ENCODE peak calls at places on chromosome 22, in ten cellular contexts. L, Z, O, F, N, H, J, R, E and M are unnamed samples.

GRCh38 chr22:26524870-26525269 is 12.6 kb upstream of the TFIP11 start:
- DNase-seq in L (no peak), Z (no peak), O (no peak), F (no peak), N (no peak), H (no peak), J (no peak), R (no peak), E (no peak), M (no peak)

GRCh38 chr22:49305215-49305965 is 522.3 kb downstream of the BRD1 start:
- DNase-seq in L (peak), Z (peak), O (peak), F (peak), N (peak), H (peak), J (peak), R (no peak), E (no peak), M (peak)

GRCh38 chr22:17496843-17497242 is 66.5 kb upstream of the SLC25A18 start:
- DNase-seq in L (no peak), Z (no peak), O (no peak), F (no peak), N (no peak), H (no peak), J (no peak), R (no peak), E (no peak), M (no peak)

GRCh38 chr22:29713156-29713715 is 6.6 kb upstream of the CABP7 start:
- DNase-seq in L (no peak), Z (no peak), O (no peak), F (no peak), N (no peak), H (no peak), J (no peak), R (no peak), E (no peak), M (no peak)

GRCh38 chr22:43905681-43906080 is 13.9 kb upstream of the PNPLA5 start:
- DNase-seq in L (no peak), Z (no peak), O (no peak), F (no peak), N (no peak), H (no peak), J (no peak), R (no peak), E (no peak), M (no peak)

GRCh38 chr22:33476716-33477115 is 418.5 kb upstream of the SYN3 start:
- DNase-seq in L (peak), Z (no peak), O (no peak), F (peak), N (no peak), H (no peak), J (no peak), R (no peak), E (no peak), M (no peak)

GRCh38 chr22:38311331-38311635 is 6.0 kb downstream of the CSNK1E start:
- DNase-seq in L (no peak), Z (no peak), O (no peak), F (no peak), N (peak), H (no peak), J (peak), R (no peak), E (no peak), M (no peak)

GRCh38 chr22:43401661-43402060 is 10.2 kb upstream of the MPPED1 start:
- DNase-seq in L (no peak), Z (no peak), O (no peak), F (no peak), N (no peak), H (no peak), J (no peak), R (no peak), E (peak), M (no peak)

GRCh38 chr22:32695451-32695891 is 106.0 kb upstream of the TIMP3 start:
- DNase-seq in L (peak), Z (no peak), O (no peak), F (peak), N (peak), H (no peak), J (no peak), R (no peak), E (no peak), M (no peak)

GRCh38 chr22:31334329-31334728 is 11.8 kb downstream of the PATZ1 start:
- DNase-seq in L (no peak), Z (no peak), O (no peak), F (no peak), N (no peak), H (no peak), J (no peak), R (no peak), E (no peak), M (no peak)

GRCh38 chr22:37158963-37159290 is 9.2 kb upstream of the IL2RB start:
- DNase-seq in L (no peak), Z (no peak), O (no peak), F (no peak), N (no peak), H (no peak), J (no peak), R (no peak), E (no peak), M (no peak)

GRCh38 chr22:26610072-26610958 is 7.5 kb downstream of the CRYBB1 start:
- DNase-seq in L (no peak), Z (peak), O (no peak), F (no peak), N (peak), H (no peak), J (peak), R (no peak), E (no peak), M (no peak)

GRCh38 chr22:17085277-17086091 is 684 bp downstream of the IL17RA start:
- DNase-seq in L (peak), Z (peak), O (peak), F (no peak), N (no peak), H (no peak), J (no peak), R (peak), E (peak), M (no peak)

GRCh38 chr22:37496651-37497599 is 10.7 kb upstream of the MFNG start:
- DNase-seq in L (no peak), Z (no peak), O (no peak), F (peak), N (peak), H (no peak), J (no peak), R (no peak), E (no peak), M (no peak)

GRCh38 chr22:38422615-38423511 is 32.1 kb downstream of the KCNJ4 start:
- DNase-seq in L (no peak), Z (no peak), O (no peak), F (no peak), N (no peak), H (no peak), J (no peak), R (no peak), E (peak), M (no peak)

GRCh38 chr22:44462246-44463015 is 35.6 kb downstream of the RTL6 start:
- DNase-seq in L (no peak), Z (no peak), O (no peak), F (no peak), N (peak), H (no peak), J (no peak), R (no peak), E (peak), M (no peak)

GRCh38 chr22:46201059-46201757 is 48.9 kb downstream of the CDPF1 start:
- DNase-seq in L (peak), Z (no peak), O (no peak), F (no peak), N (no peak), H (no peak), J (no peak), R (no peak), E (no peak), M (no peak)

GRCh38 chr22:41048791-41049717 is 43.3 kb upstream of the EP300 start:
- DNase-seq in L (peak), Z (no peak), O (peak), F (no peak), N (peak), H (peak), J (peak), R (peak), E (peak), M (peak)

GRCh38 chr22:46044718-46045458 is 67.9 kb upstream of the WNT7B start:
- DNase-seq in L (peak), Z (no peak), O (no peak), F (no peak), N (peak), H (no peak), J (no peak), R (no peak), E (peak), M (no peak)

GRCh38 chr22:49439373-49439772 is 388.3 kb downstream of the BRD1 start:
- DNase-seq in L (no peak), Z (no peak), O (no peak), F (no peak), N (no peak), H (no peak), J (no peak), R (no peak), E (peak), M (no peak)

GRCh38 chr22:38034278-38034882 is 22.8 kb upstream of the PICK1 start:
- DNase-seq in L (peak), Z (no peak), O (peak), F (peak), N (peak), H (no peak), J (peak), R (peak), E (peak), M (no peak)

GRCh38 chr22:48217596-48217995 is 1455.1 kb downstream of the TBC1D22A start:
- DNase-seq in L (no peak), Z (no peak), O (no peak), F (no peak), N (no peak), H (no peak), J (no peak), R (no peak), E (no peak), M (no peak)

GRCh38 chr22:46678785-46679700 is 58.9 kb downstream of the GRAMD4 start:
- DNase-seq in L (no peak), Z (peak), O (no peak), F (no peak), N (no peak), H (no peak), J (no peak), R (no peak), E (no peak), M (no peak)

GRCh38 chr22:17931400-17931825 is 92.9 kb downstream of the MICAL3 start:
- DNase-seq in L (no peak), Z (no peak), O (no peak), F (no peak), N (no peak), H (no peak), J (peak), R (peak), E (no peak), M (no peak)

GRCh38 chr22:44337658-44338004 is 24.9 kb upstream of the SHISAL1 start:
- DNase-seq in L (peak), Z (no peak), O (no peak), F (peak), N (peak), H (no peak), J (peak), R (no peak), E (no peak), M (no peak)

GRCh38 chr22:25745341-25746011 is 3.5 kb downstream of the MYO18B start:
- DNase-seq in L (no peak), Z (no peak), O (no peak), F (peak), N (peak), H (no peak), J (no peak), R (no peak), E (no peak), M (no peak)

GRCh38 chr22:46916886-46917625 is 154.6 kb downstream of the TBC1D22A start:
- DNase-seq in L (no peak), Z (no peak), O (no peak), F (no peak), N (no peak), H (no peak), J (no peak), R (no peak), E (no peak), M (peak)

GRCh38 chr22:33914131-33914530 is 6.1 kb downstream of the LARGE1 start:
- DNase-seq in L (no peak), Z (no peak), O (no peak), F (no peak), N (no peak), H (no peak), J (no peak), R (no peak), E (no peak), M (no peak)

GRCh38 chr22:32528984-32529982 is 54.7 kb downstream of the FBXO7 start:
- DNase-seq in L (peak), Z (peak), O (peak), F (peak), N (peak), H (peak), J (peak), R (peak), E (peak), M (peak)

GRCh38 chr22:27003301-27003700 is 345.9 kb downstream of the MIAT start:
- DNase-seq in L (no peak), Z (no peak), O (no peak), F (no peak), N (no peak), H (no peak), J (no peak), R (no peak), E (no peak), M (no peak)

GRCh38 chr22:30637701-30638114 is 2.1 kb downstream of the SLC35E4 start:
- DNase-seq in L (no peak), Z (no peak), O (no peak), F (no peak), N (no peak), H (no peak), J (no peak), R (no peak), E (no peak), M (no peak)

GRCh38 chr22:45007946-45008852 is 1.6 kb downstream of the PHF21B start:
- DNase-seq in L (no peak), Z (no peak), O (no peak), F (peak), N (peak), H (no peak), J (peak), R (no peak), E (peak), M (no peak)

GRCh38 chr22:45903355-45904149 is 73.4 kb downstream of the WNT7B start:
- DNase-seq in L (peak), Z (no peak), O (peak), F (no peak), N (peak), H (no peak), J (no peak), R (no peak), E (no peak), M (no peak)

GRCh38 chr22:19085233-19086043 is 36.8 kb downstream of the DGCR2 start:
- DNase-seq in L (peak), Z (no peak), O (no peak), F (peak), N (peak), H (no peak), J (no peak), R (no peak), E (no peak), M (no peak)

GRCh38 chr22:33381531-33382406 is 323.6 kb upstream of the SYN3 start:
- DNase-seq in L (no peak), Z (no peak), O (no peak), F (peak), N (no peak), H (no peak), J (no peak), R (no peak), E (no peak), M (no peak)

GRCh38 chr22:26589367-26589844 is 526 bp downstream of the TPST2 start:
- DNase-seq in L (peak), Z (peak), O (no peak), F (peak), N (peak), H (peak), J (peak), R (peak), E (peak), M (no peak)

GRCh38 chr22:48883211-48883960 is 944.3 kb downstream of the BRD1 start:
- DNase-seq in L (no peak), Z (no peak), O (no peak), F (no peak), N (no peak), H (no peak), J (no peak), R (peak), E (peak), M (no peak)

GRCh38 chr22:48045369-48045768 is 1282.9 kb downstream of the TBC1D22A start:
- DNase-seq in L (no peak), Z (no peak), O (no peak), F (no peak), N (no peak), H (no peak), J (no peak), R (no peak), E (no peak), M (no peak)

GRCh38 chr22:35552846-35553245 is 12.2 kb downstream of the RASD2 start:
- DNase-seq in L (no peak), Z (no peak), O (no peak), F (no peak), N (no peak), H (no peak), J (no peak), R (no peak), E (no peak), M (no peak)
- TF ChIP-seq CTCF in L (no peak), Z (no peak), O (no peak), F (no peak), N (no peak), H (no peak), J (no peak), R (no peak), E (no peak), M (no peak)

DNA sequence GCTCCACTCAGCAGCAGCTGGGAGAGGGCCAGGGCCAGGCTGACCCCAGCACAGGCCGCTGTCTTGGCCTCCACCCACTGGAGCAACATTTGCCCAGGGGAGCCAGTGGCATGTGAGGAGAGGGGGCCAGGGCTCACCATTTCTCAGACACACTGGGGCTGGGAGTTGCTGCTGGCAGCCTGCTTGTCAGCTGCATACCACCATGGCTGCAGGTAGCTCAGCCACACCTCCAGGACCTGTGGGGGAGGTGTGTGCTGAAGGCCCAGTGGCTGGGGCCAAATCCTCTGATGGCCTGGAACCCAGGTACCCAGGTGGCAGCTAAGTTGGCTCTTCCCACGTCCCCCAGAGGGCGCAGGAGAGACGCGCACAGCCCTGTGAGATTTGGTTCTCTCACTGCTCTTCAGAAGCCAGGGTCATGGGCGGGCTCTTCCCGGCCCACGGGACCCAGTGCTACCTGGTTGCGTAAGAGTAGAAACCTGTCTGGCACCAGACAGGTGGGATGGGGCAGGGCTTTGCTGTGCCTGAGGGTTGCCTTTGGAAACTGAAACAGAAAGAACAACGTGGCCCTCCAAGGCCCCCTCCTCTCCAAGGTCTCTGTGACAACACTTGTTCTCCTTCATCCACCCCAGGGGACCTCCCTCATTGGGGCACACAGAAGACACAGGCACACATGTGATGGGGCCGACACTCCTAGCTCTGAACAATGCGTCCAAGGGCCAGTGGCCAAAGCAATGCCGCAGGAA is 98.8 kb downstream of the MED15 start:
- DNase-seq in L (peak), Z (peak), O (peak), F (peak), N (peak), H (peak), J (peak), R (no peak), E (peak), M (no peak)
- TF ChIP-seq CTCF in L (peak), Z (peak), O (peak), F (peak), N (peak), H (no peak), J (peak), R (peak), E (peak), M (peak)

DNA sequence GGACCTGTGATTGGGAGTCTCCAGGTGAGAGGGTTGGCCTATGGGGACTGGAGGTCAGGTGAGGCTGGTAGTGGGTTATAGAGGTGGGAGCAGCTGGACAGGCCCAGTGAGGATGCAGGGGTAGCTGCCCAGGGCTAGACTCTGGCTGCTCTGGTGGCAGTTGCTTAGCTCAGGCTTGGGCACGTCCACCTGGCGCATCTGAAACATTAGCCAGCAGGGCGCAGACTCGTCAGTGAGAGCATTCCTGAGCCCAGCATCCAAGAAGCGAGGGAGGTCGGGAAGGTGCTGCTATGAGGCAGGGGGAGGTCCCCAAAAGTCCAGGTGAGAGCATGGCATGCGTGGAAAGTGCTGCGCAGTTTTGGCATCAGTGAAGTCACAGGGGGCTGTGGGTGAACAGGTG is 3.5 kb upstream of the GGT1 start:
- DNase-seq in L (no peak), Z (no peak), O (no peak), F (no peak), N (no peak), H (no peak), J (no peak), R (peak), E (no peak), M (no peak)
- TF ChIP-seq CTCF in L (no peak), Z (no peak), O (no peak), F (no peak), N (no peak), H (no peak), J (no peak), R (no peak), E (no peak), M (no peak)

GRCh38 chr22:22346401-22347107 is 102.0 kb downstream of the VPREB1 start:
- DNase-seq in L (no peak), Z (no peak), O (no peak), F (no peak), N (no peak), H (no peak), J (no peak), R (no peak), E (no peak), M (no peak)

GRCh38 chr22:22349455-22349836 is 104.9 kb downstream of the VPREB1 start:
- DNase-seq in L (no peak), Z (no peak), O (no peak), F (no peak), N (no peak), H (no peak), J (no peak), R (no peak), E (no peak), M (no peak)

GRCh38 chr22:22345781-22346180 is 101.2 kb downstream of the VPREB1 start:
- DNase-seq in L (no peak), Z (no peak), O (no peak), F (no peak), N (no peak), H (no peak), J (no peak), R (no peak), E (no peak), M (no peak)

GRCh38 chr22:22348815-22349454 is 104.3 kb downstream of the VPREB1 start:
- DNase-seq in L (no peak), Z (no peak), O (no peak), F (no peak), N (no peak), H (no peak), J (no peak), R (no peak), E (no peak), M (no peak)

DNA sequence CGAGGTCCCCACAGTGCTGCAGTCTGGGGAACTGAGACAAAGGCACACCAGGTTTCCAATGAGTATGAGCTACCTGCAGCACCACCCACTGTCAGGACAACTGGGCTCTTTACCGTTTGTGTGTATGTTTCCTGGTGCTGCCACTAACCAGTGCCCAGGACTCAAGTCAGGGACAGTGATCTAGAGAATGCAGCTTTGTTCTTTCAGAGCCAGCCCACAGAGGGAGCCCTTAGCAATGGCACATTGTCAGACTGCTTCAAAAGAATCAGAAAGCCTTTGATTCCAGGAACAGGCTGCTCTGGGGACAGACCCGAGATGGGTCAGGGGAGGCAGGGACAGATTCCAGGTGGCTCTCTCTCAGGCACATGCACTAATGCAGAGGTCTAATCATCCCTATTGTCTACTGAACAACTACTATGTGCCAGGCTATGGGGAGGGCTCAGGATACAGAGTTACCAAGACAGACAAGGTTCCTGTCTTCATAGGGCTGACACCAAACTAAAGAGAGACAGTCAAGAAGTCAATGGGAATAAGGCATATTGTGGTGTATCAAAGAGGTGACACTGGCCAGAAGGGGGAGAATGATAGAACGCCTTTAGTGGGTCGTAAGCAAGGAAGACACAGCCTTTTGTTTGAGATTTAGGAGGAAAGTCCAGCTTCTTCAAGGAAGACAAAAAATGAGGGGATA is 103.7 kb downstream of the VPREB1 start:
- DNase-seq in L (peak), Z (no peak), O (no peak), F (peak), N (no peak), H (no peak), J (no peak), R (no peak), E (no peak), M (no peak)
- TF ChIP-seq CTCF in L (no peak), Z (no peak), O (no peak), F (no peak), N (peak), H (no peak), J (no peak), R (no peak), E (no peak), M (peak)